ENCODE peak calls at places on chromosomes 3 and 15, in six cellular contexts. F is non-pigmented ciliary epithelial cell, X is OCI-M1, G is mucosa of gallbladder, K is heart right ventricle, U is PC-3. O is an unnamed sample.
A peak's percentile ranks its signal among the peaks of the same experiment; 100 is the strongest.

GRCh38 chr3:158908187-158908762 is 106.4 kb downstream of the MFSD1 start:
- DNase-seq in F (no peak), X (no peak), G (no peak), K (no peak), U (no peak), O (no peak)

GRCh38 chr15:93880358-93880757 is 351.0 kb upstream of the MCTP2 start:
- DNase-seq in F (no peak), X (no peak), G (no peak), K (no peak), U (no peak), O (no peak)

GRCh38 chr3:97860364-97860763 is 38.6 kb downstream of the CRYBG3 start:
- DNase-seq in F (no peak), X (no peak), G (no peak), K (no peak), U (no peak), O (no peak)

GRCh38 chr3:139629033-139629432 is 48.7 kb downstream of the NMNAT3 start:
- DNase-seq in F (no peak), X (peak; percentile 34), G (no peak), K (no peak), U (peak; percentile 45), O (no peak)

GRCh38 chr3:133574260-133574881 is 885 bp downstream of the CDV3 start:
- DNase-seq in F (no peak), X (no peak), G (peak; percentile 59), K (peak; percentile 70), U (peak; percentile 26), O (peak; percentile 76)

GRCh38 chr3:112437146-112438022 is 61.9 kb downstream of the BTLA start:
- DNase-seq in F (no peak), X (peak; percentile 37), G (no peak), K (no peak), U (peak; percentile 75), O (no peak)

GRCh38 chr3:172294238-172294806 is 153.9 kb downstream of the GHSR start:
- DNase-seq in F (no peak), X (peak; percentile 69), G (no peak), K (no peak), U (no peak), O (no peak)

GRCh38 chr3:30810617-30811016 is 83.8 kb downstream of the GADL1 start:
- DNase-seq in F (no peak), X (no peak), G (no peak), K (peak; percentile 40), U (no peak), O (no peak)

GRCh38 chr3:189941679-189942078 is 179.0 kb downstream of the P3H2 start:
- DNase-seq in F (peak; percentile 32), X (no peak), G (no peak), K (no peak), U (peak; percentile 65), O (peak; percentile 37)

GRCh38 chr3:124467980-124468902 is 262.0 kb upstream of the UMPS start:
- DNase-seq in F (no peak), X (peak; percentile 63), G (peak; percentile 47), K (no peak), U (peak; percentile 80), O (peak; percentile 48)

GRCh38 chr3:127786358-127787070 is 35.8 kb downstream of the MGLL start:
- DNase-seq in F (no peak), X (no peak), G (peak; percentile 88), K (peak; percentile 87), U (no peak), O (peak; percentile 53)